ENCODE peak calls at places on chromosomes 4 and X, in ten cellular contexts. F is cardiac fibroblast; V is globus pallidus; E is substantia nigra; H is fibroblast of gingiva; D is GOT3; T is activated T-cell treated with anti-CD3 and anti-CD28 coated beads, Interleukin-2, amount 50 U/mL, for 48 hours; R is tibial artery; K is left ventricle myocardium inferior; X is activated CD8-positive, alpha-beta memory T cell treated with anti-CD3 and anti-CD28 coated beads for 48 hours. M is an unnamed sample.

GRCh38 chr4:91086008-91086407 is 958.8 kb downstream of the CCSER1 start:
- DNase-seq in F (no peak), V (no peak), E (no peak), H (no peak), D (no peak), T (no peak), R (no peak), K (no peak), X (no peak), M (no peak)

GRCh38 chr4:62302710-62303109 is 1102.6 kb downstream of the ADGRL3 start:
- DNase-seq in F (no peak), V (no peak), E (no peak), H (no peak), D (no peak), T (no peak), R (no peak), K (no peak), X (no peak), M (no peak)

GRCh38 chr4:76688737-76689078 is 209.2 kb downstream of the SOWAHB start:
- DNase-seq in F (no peak), V (no peak), E (no peak), H (no peak), D (no peak), T (no peak), R (no peak), K (no peak), X (no peak), M (peak; percentile 66)

GRCh38 chrX:16544969-16545368 is 105.0 kb upstream of the S100G start:
- DNase-seq in F (no peak), V (no peak), E (no peak), H (no peak), D (no peak), T (no peak), R (no peak), K (no peak), X (no peak), M (no peak)

GRCh38 chr4:54333657-54334056 is 104.6 kb downstream of the PDGFRA start:
- DNase-seq in F (no peak), V (peak; percentile 86), E (peak; percentile 35), H (no peak), D (no peak), T (no peak), R (no peak), K (no peak), X (no peak), M (no peak)

GRCh38 chr4:6703786-6704185 is 5.9 kb downstream of the MRFAP1L1 start:
- DNase-seq in F (peak; percentile 38), V (no peak), E (no peak), H (peak; percentile 33), D (no peak), T (no peak), R (no peak), K (no peak), X (no peak), M (no peak)

GRCh38 chr4:122003335-122003734 is 51.5 kb upstream of the TRPC3 start:
- DNase-seq in F (peak; percentile 17), V (peak; percentile 9), E (no peak), H (no peak), D (no peak), T (peak; percentile 37), R (no peak), K (no peak), X (no peak), M (peak; percentile 83)

GRCh38 chrX:14352511-14352910 is 176.8 kb upstream of the GLRA2 start:
- DNase-seq in F (no peak), V (no peak), E (no peak), H (peak; percentile 23), D (no peak), T (no peak), R (no peak), K (no peak), X (no peak), M (no peak)

GRCh38 chrX:25020391-25021131 is 4.8 kb upstream of the ARX start:
- DNase-seq in F (no peak), V (no peak), E (no peak), H (no peak), D (no peak), T (peak; percentile 52), R (no peak), K (no peak), X (no peak), M (no peak)

GRCh38 chr4:167955006-167955405 is 137.3 kb upstream of the ANXA10 start:
- DNase-seq in F (peak; percentile 6), V (no peak), E (no peak), H (peak; percentile 34), D (no peak), T (no peak), R (no peak), K (no peak), X (no peak), M (no peak)

M was measured in HT-29.